ENCODE peak calls at places on chromosomes 2 and 18, in seven cellular contexts. B, L, M, J, X, I and K are unnamed samples.

GRCh38 chr18:24019641-24020331 is 5.2 kb downstream of the TTC39C start:
- DNase-seq in B (no peak), L (no peak), M (no peak), J (no peak), X (no peak), I (peak; percentile 60), K (no peak)

GRCh38 chr2:121818546-121818945 is 63.1 kb downstream of the TSN start:
- DNase-seq in B (no peak), L (no peak), M (no peak), J (no peak), X (no peak), I (no peak), K (no peak)

GRCh38 chr2:176455865-176456291 is 186.6 kb downstream of the MTX2 start:
- DNase-seq in B (no peak), L (no peak), M (peak; percentile 60), J (peak; percentile 65), X (no peak), I (no peak), K (no peak)

GRCh38 chr2:146351689-146352088 is 1493.1 kb upstream of the ACVR2A start:
- DNase-seq in B (no peak), L (no peak), M (no peak), J (no peak), X (no peak), I (no peak), K (no peak)

GRCh38 chr2:25853038-25853638 is 25.1 kb downstream of the ASXL2 start:
- DNase-seq in B (no peak), L (no peak), M (no peak), J (no peak), X (no peak), I (no peak), K (no peak)

GRCh38 chr18:65016631-65017371 is 734.0 kb upstream of the CDH7 start:
- DNase-seq in B (no peak), L (peak; percentile 52), M (no peak), J (no peak), X (no peak), I (no peak), K (no peak)

GRCh38 chr18:54647176-54647575 is 56.1 kb downstream of the DYNAP start:
- DNase-seq in B (no peak), L (no peak), M (no peak), J (peak; percentile 17), X (no peak), I (no peak), K (no peak)

GRCh38 chr18:64271264-64271663 is 122.4 kb upstream of the LINC00305 start:
- DNase-seq in B (no peak), L (no peak), M (no peak), J (no peak), X (no peak), I (no peak), K (peak; percentile 31)

GRCh38 chr18:77042583-77042982 is 90.0 kb downstream of the MBP start:
- DNase-seq in B (no peak), L (no peak), M (no peak), J (peak; percentile 30), X (peak; percentile 60), I (no peak), K (no peak)

GRCh38 chr2:66771359-66771978 is 336.5 kb downstream of the MEIS1 start:
- DNase-seq in B (no peak), L (no peak), M (no peak), J (no peak), X (no peak), I (no peak), K (no peak)

GRCh38 chr18:31241900-31242409 is 76.0 kb upstream of the DSG1 start:
- DNase-seq in B (no peak), L (no peak), M (no peak), J (peak; percentile 68), X (no peak), I (no peak), K (no peak)

GRCh38 chr2:19228092-19228670 is 130.2 kb downstream of the OSR1 start:
- DNase-seq in B (no peak), L (no peak), M (no peak), J (peak; percentile 21), X (no peak), I (no peak), K (no peak)

GRCh38 chr18:48605408-48605845 is 66.6 kb downstream of the CTIF start:
- DNase-seq in B (no peak), L (no peak), M (no peak), J (peak; percentile 47), X (no peak), I (no peak), K (peak; percentile 11)

GRCh38 chr2:71789556-71790219 is 336.3 kb downstream of the DYSF start:
- DNase-seq in B (peak; percentile 0), L (no peak), M (no peak), J (no peak), X (no peak), I (no peak), K (no peak)